ENCODE peak calls at places on chromosomes 1 and 21, in six cellular contexts. W, A, Q, Y, Z and E are unnamed samples.

GRCh38 chr1:50704126-50704525 is 255.9 kb downstream of the FAF1 start:
- DNase-seq in W (no peak), A (no peak), Q (peak; percentile 14), Y (no peak), Z (peak; percentile 83), E (peak; percentile 12)

GRCh38 chr1:96581786-96582185 is 139.8 kb upstream of the PTBP2 start:
- DNase-seq in W (no peak), A (no peak), Q (no peak), Y (no peak), Z (no peak), E (no peak)

GRCh38 chr21:46092811-46093667 is 4.9 kb upstream of the COL6A2 start:
- DNase-seq in W (no peak), A (no peak), Q (no peak), Y (no peak), Z (no peak), E (no peak)

GRCh38 chr1:21594495-21594894 is 74.7 kb downstream of the RAP1GAP start:
- DNase-seq in W (no peak), A (no peak), Q (no peak), Y (no peak), Z (no peak), E (no peak)

GRCh38 chr1:161986328-161986727 is 37.3 kb downstream of the OLFML2B start:
- DNase-seq in W (no peak), A (no peak), Q (no peak), Y (no peak), Z (no peak), E (peak; percentile 56)

GRCh38 chr1:3139451-3139852 is 70.4 kb downstream of the PRDM16 start:
- DNase-seq in W (no peak), A (no peak), Q (no peak), Y (no peak), Z (no peak), E (no peak)

GRCh38 chr1:20322825-20323612 is 32.3 kb downstream of the VWA5B1 start:
- DNase-seq in W (peak; percentile 30), A (no peak), Q (peak; percentile 77), Y (peak; percentile 44), Z (no peak), E (no peak)

GRCh38 chr1:208807446-208808117 is 563.4 kb upstream of the PLXNA2 start:
- DNase-seq in W (no peak), A (no peak), Q (no peak), Y (no peak), Z (no peak), E (no peak)

GRCh38 chr1:243471026-243471685 is 215.3 kb downstream of the SDCCAG8 start:
- DNase-seq in W (no peak), A (no peak), Q (no peak), Y (no peak), Z (no peak), E (no peak)

GRCh38 chr1:115041654-115042053 is 12.0 kb downstream of the TSHB start:
- DNase-seq in W (no peak), A (no peak), Q (no peak), Y (no peak), Z (no peak), E (no peak)

GRCh38 chr1:41649445-41650175 is 165.1 kb upstream of the EDN2 start:
- DNase-seq in W (no peak), A (peak; percentile 5), Q (no peak), Y (no peak), Z (no peak), E (no peak)

GRCh38 chr1:21775542-21775899 is 7.4 kb downstream of the USP48 start:
- DNase-seq in W (no peak), A (no peak), Q (no peak), Y (no peak), Z (no peak), E (no peak)

GRCh38 chr1:151949371-151950193 is 40.3 kb upstream of the THEM4 start:
- DNase-seq in W (no peak), A (no peak), Q (no peak), Y (no peak), Z (no peak), E (no peak)

GRCh38 chr1:235943581-235944114 is 76.9 kb upstream of the LYST start:
- DNase-seq in W (no peak), A (no peak), Q (peak; percentile 97), Y (peak; percentile 94), Z (no peak), E (peak; percentile 87)